ENCODE peak calls at places on chromosomes 5 and 9, in ten cellular contexts. G is BE2C; B is fibroblast of lung; J is tibial artery; H is CD8-positive, alpha-beta T cell; P is prostate gland; C is Caco-2; L is ovary; Y is small intestine; R is neuronal stem cell. N is an unnamed sample.

GRCh38 chr5:145859897-145860296 is 12.9 kb downstream of the GRXCR2 start:
- DNase-seq in L (no peak), Y (no peak), G (no peak), P (no peak), C (no peak), H (no peak), R (no peak), J (no peak), B (no peak), N (no peak)

GRCh38 chr9:89000973-89001916 is 10.0 kb downstream of the S1PR3 start:
- DNase-seq in R (peak; percentile 89), H (peak; percentile 76), C (peak; percentile 74), J (peak; percentile 91), Y (peak; percentile 85), B (peak; percentile 88), L (peak; percentile 87), P (peak; percentile 85), G (peak; percentile 94), N (peak; percentile 43)

GRCh38 chr5:54758038-54758437 is 227.4 kb downstream of the ESM1 start:
- DNase-seq in P (no peak), J (no peak), H (no peak), C (no peak), L (no peak), G (no peak), B (peak; percentile 72), R (no peak), Y (no peak), N (no peak)

GRCh38 chr9:134028076-134028475 is 2.8 kb downstream of the BRD3OS start:
- DNase-seq in G (no peak), P (no peak), R (no peak), H (no peak), B (no peak), Y (no peak), C (no peak), L (no peak), J (no peak), N (no peak)

GRCh38 chr5:33430983-33431382 is 9.8 kb upstream of the TARS1 start:
- DNase-seq in P (no peak), B (no peak), J (no peak), Y (no peak), C (no peak), L (no peak), G (no peak), H (no peak), R (no peak), N (no peak)

GRCh38 chr5:157820593-157821252 is 38.2 kb downstream of the CLINT1 start:
- DNase-seq in B (peak; percentile 75), R (peak; percentile 26), Y (peak; percentile 39), G (peak; percentile 40), H (no peak), P (peak; percentile 23), J (no peak), L (no peak), C (no peak), N (no peak)

GRCh38 chr5:138077064-138077696 is 6.7 kb upstream of the WNT8A start:
- DNase-seq in R (peak; percentile 62), P (peak; percentile 48), H (peak; percentile 51), Y (peak; percentile 69), G (peak; percentile 72), C (peak; percentile 67), L (peak; percentile 56), B (peak; percentile 73), J (peak; percentile 67), N (peak; percentile 31)

GRCh38 chr9:33742519-33742918 is 52.8 kb upstream of the PRSS3 start:
- DNase-seq in H (no peak), B (no peak), R (no peak), L (no peak), C (no peak), P (no peak), Y (peak; percentile 73), G (peak; percentile 27), J (no peak), N (no peak)

GRCh38 chr5:149172261-149172660 is 31.0 kb downstream of the ABLIM3 start:
- DNase-seq in B (peak; percentile 77), Y (no peak), R (no peak), P (no peak), G (no peak), L (no peak), J (no peak), C (no peak), H (no peak), N (no peak)

GRCh38 chr9:129478461-129478860 is 142.4 kb downstream of the C9orf50 start:
- DNase-seq in B (no peak), J (no peak), L (no peak), R (no peak), P (no peak), C (no peak), H (no peak), Y (no peak), G (no peak), N (no peak)

GRCh38 chr9:24044576-24044975 is 218.5 kb upstream of the ELAVL2 start:
- DNase-seq in R (no peak), G (no peak), H (no peak), C (no peak), J (no peak), Y (no peak), P (no peak), B (no peak), L (no peak), N (no peak)

GRCh38 chr5:39570418-39571027 is 145.7 kb upstream of the DAB2 start:
- DNase-seq in B (peak; percentile 70), Y (peak; percentile 36), R (peak; percentile 9), P (no peak), L (no peak), G (no peak), H (no peak), J (no peak), C (no peak), N (no peak)

GRCh38 chr5:43432486-43433365 is 20.5 kb upstream of the CCL28 start:
- DNase-seq in J (peak; percentile 75), Y (peak; percentile 68), R (no peak), B (peak; percentile 87), G (no peak), H (no peak), P (peak; percentile 90), L (no peak), C (peak; percentile 73), N (no peak)

GRCh38 chr5:179930788-179931473 is 23.2 kb upstream of the TBC1D9B start:
- DNase-seq in G (no peak), J (no peak), Y (no peak), C (no peak), L (no peak), R (no peak), P (no peak), B (no peak), H (no peak), N (no peak)

DNA sequence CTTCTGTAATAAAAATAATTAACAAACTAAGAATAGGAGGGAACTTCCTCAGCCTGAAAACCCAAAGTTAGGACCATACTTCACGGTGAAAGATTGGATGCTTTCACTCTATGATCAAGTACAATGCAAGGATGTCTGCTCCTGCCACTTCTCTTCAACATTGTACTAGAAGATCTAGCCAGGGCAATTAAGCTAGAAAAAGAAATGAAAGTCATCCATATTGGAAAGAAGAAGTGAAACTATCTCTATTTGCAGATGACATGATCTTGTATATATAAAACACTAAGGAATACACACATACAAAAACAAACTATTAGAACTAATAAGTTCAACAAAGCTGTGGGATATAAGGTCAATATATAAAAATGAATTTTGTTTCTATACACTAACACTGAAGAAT is 118.1 kb downstream of the MELK start:
- DNase-seq in B (no peak), Y (no peak), P (no peak), G (no peak), H (no peak), J (no peak), C (no peak), R (no peak), L (no peak), N (no peak)
- H3K27me3 ChIP-seq in B (peaks cover 3% of the 10 kb centered on the region), Y (peaks cover 2% of the 10 kb centered on the region), P (peaks cover 2% of the 10 kb centered on the region), G (no peaks in the 10 kb centered on the region), H (no peaks in the 10 kb centered on the region), J (no peaks in the 10 kb centered on the region), C (no peaks in the 10 kb centered on the region), R (no peaks in the 10 kb centered on the region), L (no peaks in the 10 kb centered on the region), N (peaks cover 11% of the 10 kb centered on the region)

GRCh38 chr5:154197801-154198461 is 7.4 kb downstream of the GALNT10 start:
- DNase-seq in Y (peak; percentile 63), R (no peak), C (no peak), H (peak; percentile 71), P (peak; percentile 34), L (no peak), G (no peak), B (no peak), J (no peak), N (peak; percentile 49)

GRCh38 chr5:154199671-154200220 is 9.2 kb downstream of the GALNT10 start:
- DNase-seq in R (no peak), B (no peak), J (no peak), C (no peak), H (no peak), G (no peak), L (peak; percentile 37), Y (no peak), P (no peak), N (no peak)

GRCh38 chr5:154198611-154199230 is 8.2 kb downstream of the GALNT10 start:
- DNase-seq in H (no peak), C (no peak), G (no peak), J (no peak), B (peak; percentile 38), L (no peak), Y (no peak), R (no peak), P (no peak), N (no peak)

GRCh38 chr5:154201108-154201769 is 10.7 kb downstream of the GALNT10 start:
- DNase-seq in R (no peak), H (no peak), B (no peak), P (no peak), J (no peak), Y (no peak), C (no peak), L (no peak), G (no peak), N (no peak)

GRCh38 chr5:154199263-154199662 is 8.7 kb downstream of the GALNT10 start:
- DNase-seq in G (no peak), B (no peak), Y (no peak), J (no peak), C (no peak), L (no peak), H (no peak), P (no peak), R (no peak), N (no peak)
- H3K4me1 ChIP-seq in G (no peaks in the 10 kb centered on the region), B (peaks cover 17% of the 10 kb centered on the region), Y (peaks cover 2% of the 10 kb centered on the region), J (no peaks in the 10 kb centered on the region), C (peaks cover 5% of the 10 kb centered on the region), L (peaks cover 11% of the 10 kb centered on the region), H (peaks cover 69% of the 10 kb centered on the region), P (no peaks in the 10 kb centered on the region), R (peaks cover 14% of the 10 kb centered on the region), N (peaks cover 44% of the 10 kb centered on the region)

GRCh38 chr5:478355-478981 is 35.5 kb downstream of the EXOC3 start:
- DNase-seq in L (no peak), G (no peak), B (no peak), C (no peak), H (no peak), R (no peak), P (no peak), J (no peak), Y (no peak), N (no peak)
- H3K27me3 ChIP-seq in L (no peaks in the 10 kb centered on the region), G (peaks cover 57% of the 10 kb centered on the region), B (peaks cover 6% of the 10 kb centered on the region), C (no peaks in the 10 kb centered on the region), H (peaks cover 6% of the 10 kb centered on the region), R (peaks cover 33% of the 10 kb centered on the region), P (peaks cover 4% of the 10 kb centered on the region), J (peaks cover 82% of the 10 kb centered on the region), Y (no peaks in the 10 kb centered on the region), N (no peaks in the 10 kb centered on the region)

DNA sequence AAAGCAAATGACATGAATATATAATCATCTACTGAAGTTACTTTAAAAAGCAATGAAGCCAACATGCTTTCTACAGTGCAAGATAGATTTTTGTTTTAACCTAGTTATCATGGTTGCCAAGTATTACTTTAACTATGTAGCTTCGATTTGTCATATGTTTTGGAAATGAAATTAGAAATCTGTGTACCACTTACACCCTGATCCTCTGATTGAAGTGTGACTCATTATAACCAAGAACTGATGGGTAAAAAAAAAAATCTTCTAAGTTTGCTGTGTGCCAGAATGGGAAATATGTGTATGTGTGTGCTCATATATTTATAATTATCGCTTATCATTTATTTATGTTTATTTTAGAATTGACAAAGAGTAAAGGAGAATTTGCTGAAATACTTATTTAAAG is 9.1 kb upstream of the CDC42SE2 start:
- DNase-seq in B (no peak), P (no peak), G (no peak), R (no peak), C (no peak), J (no peak), L (no peak), H (no peak), Y (no peak), N (peak; percentile 38)
- H3K4me1 ChIP-seq in B (no peaks in the 10 kb centered on the region), P (peaks cover 1% of the 10 kb centered on the region), G (no peaks in the 10 kb centered on the region), R (no peaks in the 10 kb centered on the region), C (no peaks in the 10 kb centered on the region), J (no peaks in the 10 kb centered on the region), L (peaks cover 1% of the 10 kb centered on the region), H (peaks cover 75% of the 10 kb centered on the region), Y (peaks cover 5% of the 10 kb centered on the region), N (peaks cover 84% of the 10 kb centered on the region)

N was measured in CD4-positive, CD25-positive, alpha-beta regulatory T cell.